ENCODE peak calls at places on chromosomes 3 and 15, in seven cellular contexts. K is tibial nerve, Q is chondrocyte, T is endodermal cell, R is AG04449, W is thoracic aorta, M is AG10803. L is an unnamed sample.

GRCh38 chr3:195086885-195087284 is 184.1 kb downstream of the XXYLT1 start:
- DNase-seq in Q (peak), M (no peak), W (no peak), R (no peak), T (no peak), K (no peak), L (no peak)

GRCh38 chr3:195699860-195700259 is 20.9 kb upstream of the MUC20 start:
- DNase-seq in W (no peak), K (no peak), Q (no peak), M (no peak), T (no peak), R (no peak), L (no peak)

GRCh38 chr15:70053006-70053702 is 44.6 kb downstream of the TLE3 start:
- DNase-seq in Q (no peak), T (no peak), K (no peak), M (no peak), R (no peak), W (no peak), L (no peak)

GRCh38 chr3:61589856-61590255 is 28.5 kb downstream of the PTPRG start:
- DNase-seq in W (no peak), M (peak), R (no peak), T (no peak), Q (no peak), K (no peak), L (no peak)

GRCh38 chr3:120419797-120420196 is 31.0 kb downstream of the FSTL1 start:
- DNase-seq in W (no peak), R (no peak), M (no peak), K (no peak), T (no peak), Q (no peak), L (no peak)

GRCh38 chr15:89521605-89522004 is 25.2 kb upstream of the RHCG start:
- DNase-seq in M (no peak), K (no peak), Q (no peak), T (no peak), W (no peak), R (no peak), L (no peak)

GRCh38 chr15:64501396-64501716 is 41.0 kb downstream of the ZNF609 start:
- DNase-seq in W (no peak), K (no peak), Q (no peak), T (no peak), R (no peak), M (no peak), L (no peak)

GRCh38 chr15:99165956-99166689 is 61.2 kb downstream of the SYNM start:
- DNase-seq in R (no peak), W (no peak), T (peak), M (no peak), Q (no peak), K (no peak), L (no peak)

GRCh38 chr15:29920515-29920914 is 98.2 kb upstream of the TJP1 start:
- DNase-seq in Q (no peak), W (no peak), K (no peak), R (no peak), T (peak), M (no peak), L (no peak)

GRCh38 chr15:92087211-92087610 is 233.7 kb downstream of the SLCO3A1 start:
- DNase-seq in M (no peak), W (no peak), T (no peak), Q (no peak), K (no peak), R (no peak), L (no peak)

GRCh38 chr3:37892917-37893595 is 31.4 kb downstream of the CTDSPL start:
- DNase-seq in W (no peak), Q (no peak), M (peak), K (peak), T (no peak), R (no peak), L (no peak)

GRCh38 chr15:94008101-94009080 is 223.0 kb upstream of the MCTP2 start:
- DNase-seq in W (no peak), T (no peak), M (no peak), K (no peak), R (no peak), Q (no peak), L (no peak)

GRCh38 chr3:174863488-174863887 is 4.4 kb downstream of the NAALADL2 start:
- DNase-seq in T (no peak), K (no peak), Q (no peak), M (no peak), R (no peak), W (no peak), L (no peak)

GRCh38 chr3:62387251-62387650 is 13.9 kb upstream of the FEZF2 start:
- DNase-seq in T (no peak), Q (no peak), W (no peak), R (no peak), M (no peak), K (no peak), L (no peak)

GRCh38 chr15:75661041-75661778 is 13.5 kb downstream of the SNX33 start:
- DNase-seq in W (peak), Q (peak), R (peak), K (peak), M (peak), T (peak), L (peak)

GRCh38 chr3:68973635-68974034 is 39.8 kb downstream of the EOGT start:
- DNase-seq in T (peak), Q (no peak), K (no peak), W (no peak), M (no peak), R (no peak), L (no peak)

GRCh38 chr3:7288133-7288532 is 427.2 kb downstream of the GRM7 start:
- DNase-seq in M (no peak), R (no peak), Q (no peak), W (no peak), T (no peak), K (no peak), L (no peak)

GRCh38 chr3:75012791-75013190 is 398.3 kb upstream of the CNTN3 start:
- DNase-seq in T (no peak), W (no peak), M (no peak), K (no peak), Q (no peak), R (no peak), L (no peak)

GRCh38 chr3:108538083-108538482 is 27.7 kb upstream of the MYH15 start:
- DNase-seq in W (no peak), K (no peak), Q (no peak), R (no peak), T (no peak), M (no peak), L (no peak)

GRCh38 chr3:119257111-119257510 is 16.4 kb upstream of the B4GALT4 start:
- DNase-seq in M (no peak), Q (no peak), W (no peak), K (no peak), T (no peak), R (no peak), L (no peak)

GRCh38 chr3:167978071-167978470 is 117.7 kb downstream of the GOLIM4 start:
- DNase-seq in K (no peak), W (no peak), T (no peak), R (no peak), M (no peak), Q (no peak), L (no peak)

GRCh38 chr3:126490619-126491018 is 14.9 kb upstream of the ZXDC start:
- DNase-seq in Q (peak), M (no peak), K (no peak), T (peak), R (no peak), W (no peak), L (no peak)

GRCh38 chr15:84778194-84778593 is 29.8 kb downstream of the ZNF592 start:
- DNase-seq in K (no peak), M (no peak), R (no peak), W (no peak), Q (no peak), T (peak), L (no peak)

GRCh38 chr3:195385526-195385925 is 57.3 kb downstream of the ACAP2 start:
- DNase-seq in M (peak), K (no peak), Q (no peak), W (no peak), T (peak), R (no peak), L (no peak)

GRCh38 chr3:171328419-171329082 is 131.7 kb downstream of the TNIK start:
- DNase-seq in R (no peak), Q (no peak), M (peak), K (no peak), W (no peak), T (peak), L (no peak)

GRCh38 chr3:127749787-127750225 is 72.5 kb downstream of the MGLL start:
- DNase-seq in Q (no peak), W (no peak), K (no peak), T (no peak), R (no peak), M (no peak), L (no peak)

GRCh38 chr15:74612677-74613076 is 3.0 kb upstream of the CLK3 start:
- DNase-seq in R (no peak), Q (no peak), K (no peak), M (no peak), W (no peak), T (no peak), L (no peak)

GRCh38 chr15:48538941-48539340 is 106.6 kb downstream of the FBN1 start:
- DNase-seq in W (no peak), Q (no peak), K (no peak), T (no peak), R (no peak), M (no peak), L (no peak)

GRCh38 chr15:83446904-83447708 is at the start of gene SH3GL3:
- DNase-seq in K (peak), Q (no peak), M (peak), T (peak), R (no peak), W (peak), L (no peak)

GRCh38 chr3:175940243-175940642 is 1081.1 kb downstream of the NAALADL2 start:
- DNase-seq in K (no peak), M (peak), Q (no peak), W (no peak), R (peak), T (no peak), L (no peak)

GRCh38 chr15:63991706-63992105 is 54.6 kb downstream of the DAPK2 start:
- DNase-seq in K (no peak), M (no peak), R (no peak), W (no peak), Q (no peak), T (no peak), L (no peak)

GRCh38 chr3:177596822-177597271 is 399.6 kb upstream of the TBL1XR1 start:
- DNase-seq in K (no peak), Q (no peak), R (no peak), M (peak), W (no peak), T (no peak), L (no peak)

GRCh38 chr3:117553461-117553860 is 843.9 kb downstream of the TUSC7 start:
- DNase-seq in M (peak), W (no peak), R (no peak), T (no peak), Q (no peak), K (no peak), L (no peak)

GRCh38 chr3:10417849-10418248 is 87.5 kb downstream of the ATP2B2 start:
- DNase-seq in Q (no peak), K (no peak), W (no peak), R (no peak), T (no peak), M (peak), L (no peak)
- TF ChIP-seq CTCF in Q (peak), K (no peak), W (no peak), R (peak), T (peak), M (peak), L (peak)

GRCh38 chr3:63937661-63938651 is 25.8 kb upstream of the SCAANT1 start:
- DNase-seq in W (no peak), K (no peak), T (no peak), M (no peak), Q (no peak), R (no peak), L (no peak)
- TF ChIP-seq CTCF in W (no peak), K (no peak), T (no peak), M (no peak), Q (no peak), R (no peak), L (no peak)

GRCh38 chr3:32148356-32148755 is 41.9 kb downstream of the GPD1L start:
- DNase-seq in W (no peak), R (no peak), Q (no peak), M (no peak), T (peak), K (no peak), L (no peak)

GRCh38 chr3:32147509-32147908 is 41.1 kb downstream of the GPD1L start:
- DNase-seq in T (peak), Q (no peak), M (no peak), W (no peak), K (no peak), R (no peak), L (no peak)

GRCh38 chr3:32146669-32147315 is 40.4 kb downstream of the GPD1L start:
- DNase-seq in T (peak), W (no peak), Q (no peak), R (no peak), K (no peak), M (no peak), L (no peak)

GRCh38 chr3:32143849-32144757 is 37.7 kb downstream of the GPD1L start:
- DNase-seq in M (peak), K (peak), W (peak), Q (no peak), R (peak), T (peak), L (peak)

GRCh38 chr3:32147935-32148334 is 41.5 kb downstream of the GPD1L start:
- DNase-seq in W (no peak), Q (no peak), T (peak), R (no peak), K (no peak), M (no peak), L (no peak)
- TF ChIP-seq CTCF in W (no peak), Q (peak), T (no peak), R (no peak), K (no peak), M (no peak), L (no peak)

GRCh38 chr3:98827221-98827620 is 64.1 kb downstream of the ST3GAL6 start:
- DNase-seq in W (no peak), T (no peak), M (peak), K (no peak), R (no peak), Q (no peak), L (no peak)

GRCh38 chr3:98823791-98824190 is 60.7 kb downstream of the ST3GAL6 start:
- DNase-seq in Q (no peak), M (no peak), T (no peak), K (no peak), W (no peak), R (no peak), L (no peak)

GRCh38 chr3:98826126-98826525 is 63.0 kb downstream of the ST3GAL6 start:
- DNase-seq in W (no peak), R (no peak), T (no peak), K (no peak), Q (no peak), M (no peak), L (no peak)

GRCh38 chr3:98821072-98821471 is 57.9 kb downstream of the ST3GAL6 start:
- DNase-seq in W (no peak), T (no peak), R (no peak), Q (no peak), M (no peak), K (no peak), L (no peak)

GRCh38 chr3:98824256-98824655 is 61.1 kb downstream of the ST3GAL6 start:
- DNase-seq in T (no peak), K (no peak), Q (no peak), W (no peak), R (no peak), M (no peak), L (no peak)
- TF ChIP-seq CTCF in T (no peak), K (no peak), Q (peak), W (no peak), R (no peak), M (peak), L (no peak)

GRCh38 chr3:172635588-172635987 is 75.3 kb downstream of the NCEH1 start:
- DNase-seq in Q (no peak), K (no peak), W (no peak), R (no peak), M (no peak), T (no peak), L (no peak)
- TF ChIP-seq CTCF in Q (no peak), K (no peak), W (no peak), R (no peak), M (no peak), T (no peak), L (no peak)

GRCh38 chr15:86328658-86329057 is 249.0 kb downstream of the AGBL1 start:
- DNase-seq in M (no peak), K (no peak), Q (no peak), R (no peak), W (no peak), T (no peak), L (no peak)

GRCh38 chr15:86337071-86337470 is 257.4 kb downstream of the AGBL1 start:
- DNase-seq in K (no peak), M (no peak), T (no peak), R (no peak), W (no peak), Q (no peak), L (no peak)

GRCh38 chr15:86329311-86330013 is 249.8 kb downstream of the AGBL1 start:
- DNase-seq in W (no peak), M (no peak), Q (no peak), K (no peak), R (no peak), T (no peak), L (no peak)

GRCh38 chr15:86336051-86336788 is 256.5 kb downstream of the AGBL1 start:
- DNase-seq in T (no peak), R (no peak), Q (no peak), K (no peak), M (peak), W (no peak), L (no peak)

DNA sequence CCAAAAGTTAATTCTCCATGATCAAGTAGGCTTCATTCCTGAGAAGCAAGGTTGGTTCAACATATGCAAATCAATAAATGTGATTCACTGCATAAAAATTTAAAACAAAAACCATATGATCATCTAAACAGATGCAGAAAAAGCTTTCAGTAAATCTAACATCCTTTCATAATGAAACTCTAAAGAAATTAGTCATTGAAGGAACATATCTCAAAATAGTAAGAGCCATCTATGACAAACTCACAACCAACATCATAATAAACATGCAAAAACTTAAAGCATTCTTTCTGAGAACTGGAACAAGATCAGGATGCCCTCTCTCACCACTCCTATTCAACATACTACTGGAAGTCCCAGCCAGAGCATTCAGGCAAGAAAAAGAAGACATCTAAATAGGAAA is 254.1 kb downstream of the AGBL1 start:
- DNase-seq in K (no peak), W (no peak), R (no peak), T (no peak), M (no peak), Q (no peak), L (no peak)
- TF ChIP-seq CTCF in K (no peak), W (no peak), R (no peak), T (no peak), M (no peak), Q (no peak), L (no peak)

DNA sequence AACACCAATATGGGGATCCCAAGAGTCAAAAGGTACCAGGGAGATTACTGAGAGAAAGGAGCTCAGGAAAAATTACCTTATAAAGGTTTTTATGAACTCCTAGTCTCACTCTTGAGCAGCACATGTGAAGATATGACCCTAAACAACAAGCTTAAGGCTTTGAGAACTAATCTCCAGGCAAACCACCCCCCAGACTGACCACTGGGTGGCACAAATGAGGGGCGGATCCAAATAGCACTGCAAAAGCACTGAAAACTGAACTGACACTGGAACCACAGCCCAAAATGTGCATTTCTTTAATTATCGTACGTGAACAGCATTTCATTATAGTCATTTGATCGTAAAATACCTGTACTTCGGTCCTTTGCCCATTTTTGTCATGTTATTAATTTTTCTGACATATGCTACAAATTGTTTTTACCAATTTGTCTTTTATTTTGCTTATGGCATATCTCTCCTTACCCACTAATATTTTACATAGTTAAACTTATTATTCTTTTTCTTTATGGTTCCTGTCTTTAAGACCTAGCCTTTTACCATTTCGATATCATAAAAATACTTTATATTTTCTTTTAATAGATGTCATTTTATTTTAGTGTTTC is 31.5 kb upstream of the TFDP2 start:
- DNase-seq in R (no peak), T (peak), M (peak), Q (no peak), W (no peak), K (no peak), L (no peak)
- TF ChIP-seq CTCF in R (peak), T (peak), M (peak), Q (peak), W (peak), K (peak), L (peak)

DNA sequence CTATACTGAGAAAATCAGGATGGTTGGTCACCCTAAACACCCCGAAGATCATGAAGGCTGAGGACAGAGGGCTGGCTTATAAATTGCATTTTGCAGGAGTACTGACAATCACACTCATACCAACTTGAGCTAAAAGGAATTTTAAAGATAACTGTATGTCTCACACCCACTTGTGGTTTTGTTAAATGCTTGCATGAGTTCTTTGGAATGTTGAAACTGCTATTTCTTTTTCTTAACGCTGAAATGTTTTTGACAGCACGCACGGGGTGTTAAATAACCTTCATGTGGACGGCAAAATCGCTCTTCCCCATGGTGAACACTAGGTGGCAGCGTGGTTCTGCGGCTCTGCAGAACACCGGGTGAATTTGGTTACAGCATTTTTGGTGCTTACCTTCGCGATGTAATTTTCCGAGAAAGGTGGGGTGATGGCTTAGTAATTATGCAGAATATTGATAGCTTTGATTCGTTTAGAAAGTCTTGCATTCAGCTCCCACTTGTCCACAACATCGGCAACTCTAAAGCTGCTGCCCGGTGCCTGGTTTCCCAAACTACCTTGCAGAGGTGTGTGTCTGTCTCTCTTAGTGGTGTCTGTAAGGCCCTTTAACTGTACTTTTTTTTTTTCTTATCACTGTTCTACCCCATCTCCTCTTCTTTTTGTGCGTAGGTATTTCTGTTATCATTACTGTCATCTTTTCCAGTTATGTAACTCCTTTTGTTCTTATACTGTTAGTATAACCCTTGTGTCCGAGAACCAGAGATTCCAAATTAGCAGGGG is 51.7 kb downstream of the ARNT2 start:
- DNase-seq in R (peak), Q (no peak), K (peak), T (peak), W (no peak), M (peak), L (peak)
- TF ChIP-seq CTCF in R (peak), Q (peak), K (peak), T (peak), W (peak), M (peak), L (peak)